ENCODE peak calls at places on chromosomes 6 and 20, in four cellular contexts. One of them, this sample, is unnamed.

GRCh38 chr6:123803862-123804681 is at the start of gene NKAIN2:
- DNase-seq in HepG2: no peak
- DNase-seq in K562: no peak
- DNase-seq in H1: no peak
- DNase-seq in this sample: peak; percentile 60

GRCh38 chr6:46015119-46015968 is at the start of gene CLIC5:
- DNase-seq in HepG2: no peak
- DNase-seq in K562: no peak
- DNase-seq in H1: no peak
- DNase-seq in this sample: peak; percentile 43

GRCh38 chr20:61527626-61528025 is 275.6 kb downstream of the CDH4 start:
- DNase-seq in HepG2: no peak
- DNase-seq in K562: no peak
- DNase-seq in H1: no peak
- DNase-seq in this sample: no peak

GRCh38 chr6:106133040-106133439 is 46.9 kb downstream of the PRDM1 start:
- DNase-seq in HepG2: no peak
- DNase-seq in K562: no peak
- DNase-seq in H1: no peak
- DNase-seq in this sample: no peak

GRCh38 chr6:131062245-131063027 is 609 bp downstream of the EPB41L2 start:
- DNase-seq in HepG2: no peak
- DNase-seq in K562: peak; percentile 29
- DNase-seq in H1: no peak
- DNase-seq in this sample: peak; percentile 22

GRCh38 chr20:64025826-64026412 is 10.1 kb upstream of the C20orf204 start:
- DNase-seq in HepG2: no peak
- DNase-seq in K562: no peak
- DNase-seq in H1: no peak
- DNase-seq in this sample: no peak

GRCh38 chr6:166008441-166009369 is 158.9 kb downstream of the TBXT start:
- DNase-seq in HepG2: no peak
- DNase-seq in K562: no peak
- DNase-seq in H1: no peak
- DNase-seq in this sample: peak; percentile 50

GRCh38 chr6:40537446-40537845 is 49.7 kb downstream of the LRFN2 start:
- DNase-seq in HepG2: no peak
- DNase-seq in K562: no peak
- DNase-seq in H1: no peak
- DNase-seq in this sample: no peak

GRCh38 chr6:154536255-154536654 is 25.8 kb upstream of the CNKSR3 start:
- DNase-seq in HepG2: no peak
- DNase-seq in K562: no peak
- DNase-seq in H1: no peak
- DNase-seq in this sample: no peak

GRCh38 chr6:7166410-7167293 is 58.9 kb downstream of the RREB1 start:
- DNase-seq in HepG2: no peak
- DNase-seq in K562: peak; percentile 84
- DNase-seq in H1: no peak
- DNase-seq in this sample: no peak

GRCh38 chr6:56868687-56869086 is 86.2 kb upstream of the BEND6 start:
- DNase-seq in HepG2: peak; percentile 68
- DNase-seq in K562: no peak
- DNase-seq in H1: no peak
- DNase-seq in this sample: no peak

GRCh38 chr20:13022401-13023170 is 13.8 kb downstream of the SPTLC3 start:
- DNase-seq in HepG2: no peak
- DNase-seq in K562: no peak
- DNase-seq in H1: no peak
- DNase-seq in this sample: no peak

GRCh38 chr6:81561071-81561564 is 191.4 kb downstream of the TENT5A start:
- DNase-seq in HepG2: peak; percentile 69
- DNase-seq in K562: no peak
- DNase-seq in H1: no peak
- DNase-seq in this sample: no peak

GRCh38 chr20:15976047-15976731 is 597.1 kb downstream of the KIF16B start:
- DNase-seq in HepG2: no peak
- DNase-seq in K562: no peak
- DNase-seq in H1: peak; percentile 64
- DNase-seq in this sample: peak; percentile 69

GRCh38 chr20:63542696-63543095 is 4.9 kb downstream of the SRMS start:
- DNase-seq in HepG2: no peak
- DNase-seq in K562: no peak
- DNase-seq in H1: no peak
- DNase-seq in this sample: no peak

GRCh38 chr6:46175976-46176375 is 5.2 kb upstream of the ENPP5 start:
- DNase-seq in HepG2: no peak
- DNase-seq in K562: no peak
- DNase-seq in H1: no peak
- DNase-seq in this sample: no peak

GRCh38 chr6:35015476-35015875 is 125.7 kb downstream of the TCP11 start:
- DNase-seq in HepG2: no peak
- DNase-seq in K562: no peak
- DNase-seq in H1: no peak
- DNase-seq in this sample: no peak

GRCh38 chr6:147958683-147959082 is 384.0 kb upstream of the SASH1 start:
- DNase-seq in HepG2: no peak
- DNase-seq in K562: no peak
- DNase-seq in H1: no peak
- DNase-seq in this sample: no peak

GRCh38 chr6:3607171-3607570 is 144.3 kb downstream of the PXDC1 start:
- DNase-seq in HepG2: no peak
- DNase-seq in K562: no peak
- DNase-seq in H1: no peak
- DNase-seq in this sample: no peak

GRCh38 chr20:57473246-57474042 is 51.5 kb downstream of the CTCFL start:
- DNase-seq in HepG2: no peak
- DNase-seq in K562: no peak
- DNase-seq in H1: no peak
- DNase-seq in this sample: peak; percentile 21
- TF ChIP-seq JUN in HepG2: no peak
- TF ChIP-seq JUN in K562: no peak
- TF ChIP-seq JUN in H1: no peak
- TF ChIP-seq JUN in this sample: no peak

DNA sequence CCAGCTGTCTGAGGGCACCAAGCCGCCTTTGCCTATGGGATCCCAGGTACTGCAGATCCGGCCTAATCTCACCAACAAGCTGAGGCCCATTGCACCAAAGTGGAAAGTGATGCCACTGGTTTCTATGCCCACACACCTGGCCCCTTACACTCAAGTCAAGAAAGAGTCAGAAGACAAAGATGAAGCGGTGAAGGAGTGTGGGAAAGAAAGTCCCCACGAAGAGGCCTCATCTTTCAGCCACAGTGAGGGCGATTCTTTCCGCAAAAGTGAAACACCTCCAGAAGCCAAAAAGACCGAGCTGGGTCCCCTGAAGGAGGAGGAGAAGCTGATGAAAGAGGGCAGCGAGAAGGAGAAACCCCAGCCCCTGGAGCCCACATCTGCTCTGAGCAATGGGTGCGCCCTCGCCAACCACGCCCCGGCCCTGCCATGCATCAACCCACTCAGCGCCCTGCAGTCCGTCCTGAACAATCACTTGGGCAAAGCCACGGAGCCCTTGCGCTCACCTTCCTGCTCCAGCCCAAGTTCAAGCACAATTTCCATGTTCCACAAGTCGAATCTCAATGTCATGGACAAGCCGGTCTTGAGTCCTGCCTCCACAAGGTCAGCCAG is 283.0 kb downstream of the TSHZ2 start:
- DNase-seq in HepG2: no peak
- DNase-seq in K562: no peak
- DNase-seq in H1: no peak
- DNase-seq in this sample: no peak
- TF ChIP-seq ATF2 in HepG2: no peak
- TF ChIP-seq ATF2 in K562: no peak
- TF ChIP-seq ATF2 in H1: no peak
- TF ChIP-seq ATF2 in this sample: no peak

GRCh38 chr6:38882157-38882556 is 166.4 kb upstream of the GLP1R start:
- DNase-seq in HepG2: no peak
- DNase-seq in K562: no peak
- DNase-seq in H1: no peak
- DNase-seq in this sample: no peak

GRCh38 chr6:38871745-38872568 is 156.8 kb downstream of the DNAH8 start:
- DNase-seq in HepG2: peak; percentile 41
- DNase-seq in K562: peak; percentile 57
- DNase-seq in H1: peak; percentile 39
- DNase-seq in this sample: peak; percentile 79

GRCh38 chr6:38876470-38876869 is 161.4 kb downstream of the DNAH8 start:
- DNase-seq in HepG2: no peak
- DNase-seq in K562: no peak
- DNase-seq in H1: no peak
- DNase-seq in this sample: no peak
- TF ChIP-seq JUN in HepG2: no peak
- TF ChIP-seq JUN in K562: no peak
- TF ChIP-seq JUN in H1: no peak
- TF ChIP-seq JUN in this sample: no peak

GRCh38 chr20:25286917-25287316 is 39.0 kb downstream of the PYGB start:
- DNase-seq in HepG2: no peak
- DNase-seq in K562: no peak
- DNase-seq in H1: no peak
- DNase-seq in this sample: peak; percentile 3
- TF ChIP-seq ATF2 in HepG2: no peak
- TF ChIP-seq ATF2 in K562: no peak
- TF ChIP-seq ATF2 in H1: no peak
- TF ChIP-seq ATF2 in this sample: no peak

GRCh38 chr6:139964737-139965136 is 590.3 kb upstream of the CITED2 start:
- DNase-seq in HepG2: no peak
- DNase-seq in K562: no peak
- DNase-seq in H1: no peak
- DNase-seq in this sample: no peak

GRCh38 chr6:139970591-139970991 is 596.1 kb upstream of the CITED2 start:
- DNase-seq in HepG2: no peak
- DNase-seq in K562: no peak
- DNase-seq in H1: no peak
- DNase-seq in this sample: no peak

GRCh38 chr6:139972116-139972515 is 597.7 kb upstream of the CITED2 start:
- DNase-seq in HepG2: no peak
- DNase-seq in K562: no peak
- DNase-seq in H1: no peak
- DNase-seq in this sample: no peak

GRCh38 chr6:139965393-139965792 is 590.9 kb upstream of the CITED2 start:
- DNase-seq in HepG2: no peak
- DNase-seq in K562: no peak
- DNase-seq in H1: no peak
- DNase-seq in this sample: no peak

DNA sequence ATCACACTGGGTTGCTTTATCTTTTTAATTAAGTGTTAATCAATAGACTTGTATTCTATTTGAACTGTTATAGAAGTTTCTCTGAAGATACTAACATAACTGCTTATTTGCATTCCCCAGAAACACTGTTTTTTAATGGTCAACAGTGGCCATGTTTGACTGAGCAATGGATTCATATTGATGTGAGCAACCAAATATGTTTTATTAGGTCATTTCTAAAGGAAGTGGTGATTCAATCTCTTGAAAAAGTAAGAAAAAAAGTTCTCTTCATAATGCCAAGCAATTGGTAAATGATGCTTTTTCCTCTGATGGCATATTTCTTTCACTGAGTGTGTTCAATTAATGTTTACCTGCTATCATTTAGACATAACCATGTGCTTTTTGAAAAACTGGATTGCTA is 593.0 kb upstream of the CITED2 start:
- DNase-seq in HepG2: no peak
- DNase-seq in K562: no peak
- DNase-seq in H1: no peak
- DNase-seq in this sample: no peak
- TF ChIP-seq JUN in HepG2: no peak
- TF ChIP-seq JUN in K562: no peak
- TF ChIP-seq JUN in H1: no peak
- TF ChIP-seq JUN in this sample: no peak

DNA sequence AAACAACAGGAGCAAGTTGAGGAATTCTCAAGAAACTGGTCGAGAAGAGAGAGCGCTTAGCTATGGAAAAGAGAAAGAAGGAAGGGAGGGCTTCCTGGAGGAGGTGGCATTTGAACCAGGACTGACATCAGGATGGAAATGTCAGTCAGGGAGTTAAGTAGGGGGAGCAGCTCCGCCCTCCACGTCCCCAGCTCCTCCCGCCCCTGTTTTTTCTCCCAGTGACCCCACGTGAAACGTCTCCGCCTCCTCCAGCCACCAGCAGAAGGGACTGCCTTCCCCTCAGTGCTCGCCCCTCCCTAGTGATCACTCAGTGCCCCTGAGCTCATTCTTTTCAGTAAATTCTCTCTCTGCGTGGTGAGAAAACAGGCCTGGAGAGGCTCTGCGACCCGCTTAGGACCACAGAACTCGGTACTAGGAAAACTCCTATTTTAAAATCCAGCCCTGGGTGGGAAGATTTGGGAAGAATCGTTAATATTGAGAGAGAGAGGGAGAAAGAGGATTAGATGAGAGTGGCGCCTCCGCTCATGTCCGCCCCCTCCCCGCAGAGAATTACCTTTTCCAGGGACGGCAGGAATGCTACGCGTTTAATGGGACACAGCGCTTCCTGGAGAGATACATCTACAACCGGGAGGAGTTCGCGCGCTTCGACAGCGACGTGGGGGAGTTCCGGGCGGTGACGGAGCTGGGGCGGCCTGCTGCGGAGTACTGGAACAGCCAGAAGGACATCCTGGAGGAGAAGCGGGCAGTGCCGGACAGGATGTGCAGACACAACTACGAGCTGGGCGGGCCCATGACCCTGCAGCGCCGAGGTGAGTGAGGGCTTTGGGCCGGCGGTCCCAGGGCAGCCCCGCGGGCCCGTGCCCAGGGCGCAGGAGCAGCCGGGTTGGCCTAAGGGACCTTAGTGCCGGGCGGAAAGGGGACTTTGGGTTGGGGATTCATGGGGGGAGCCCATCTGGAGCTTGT is 4.6 kb downstream of the HLA-DPB1 start:
- DNase-seq in HepG2: no peak
- DNase-seq in K562: peak; percentile 38
- DNase-seq in H1: peak; percentile 64
- DNase-seq in this sample: peak; percentile 77
- TF ChIP-seq ATF2 in HepG2: no peak
- TF ChIP-seq ATF2 in K562: no peak
- TF ChIP-seq ATF2 in H1: no peak
- TF ChIP-seq ATF2 in this sample: no peak

This sample was measured in WTC11.